ENCODE peak calls at places on chromosomes 12 and 14, in four cellular contexts. N is M059J; A is ovary; H is stimulated activated CD8-positive, alpha-beta memory T cell treated with anti-CD3 and anti-CD28 coated beads, Interleukin-7, amount 100 ng/mL, for 1 hour. S is an unnamed sample.

GRCh38 chr14:92105845-92106094 is 612 bp downstream of the ATXN3 start:
- DNase-seq in N (peak; percentile 51), A (peak; percentile 63), H (no peak), S (peak; percentile 57)

GRCh38 chr12:1911598-1912575 is 6.6 kb downstream of the CACNA2D4 start:
- DNase-seq in N (no peak), A (no peak), H (no peak), S (no peak)

GRCh38 chr14:67533754-67534085 is 630 bp downstream of the PLEKHH1 start:
- DNase-seq in N (no peak), A (no peak), H (no peak), S (no peak)

GRCh38 chr14:103801459-103801858 is 45.9 kb downstream of the PPP1R13B start:
- DNase-seq in N (peak; percentile 79), A (no peak), H (no peak), S (peak; percentile 97)

GRCh38 chr12:51323966-51324895 is at the start of gene BIN2:
- DNase-seq in N (no peak), A (no peak), H (peak; percentile 52), S (no peak)

GRCh38 chr12:116130431-116130830 is 147.1 kb downstream of the MED13L start:
- DNase-seq in N (peak; percentile 63), A (no peak), H (no peak), S (peak; percentile 44)

GRCh38 chr14:24438198-24439095 is 4.1 kb downstream of the SDR39U1 start:
- DNase-seq in N (no peak), A (no peak), H (no peak), S (no peak)

GRCh38 chr12:113333877-113334785 is 778 bp downstream of the SLC8B1 start:
- DNase-seq in N (no peak), A (no peak), H (no peak), S (no peak)

GRCh38 chr12:94762259-94762942 is 112.0 kb upstream of the TMCC3 start:
- DNase-seq in N (no peak), A (no peak), H (no peak), S (peak; percentile 36)

GRCh38 chr14:85528080-85528881 is 1.7 kb upstream of the FLRT2 start:
- DNase-seq in N (no peak), A (peak; percentile 57), H (no peak), S (peak; percentile 89)

GRCh38 chr12:93090768-93091172 is 161.7 kb upstream of the EEA1 start:
- DNase-seq in N (peak; percentile 85), A (no peak), H (no peak), S (peak; percentile 90)

GRCh38 chr12:131473721-131474709 is 236.9 kb upstream of the SFSWAP start:
- DNase-seq in N (no peak), A (no peak), H (no peak), S (no peak)

GRCh38 chr12:39441963-39442894 is 691 bp downstream of the KIF21A start:
- DNase-seq in N (peak; percentile 57), A (peak; percentile 27), H (peak; percentile 3), S (peak; percentile 54)

GRCh38 chr14:87944987-87945604 is 47.9 kb downstream of the GALC start:
- DNase-seq in N (peak; percentile 25), A (no peak), H (no peak), S (peak; percentile 60)

GRCh38 chr12:65510584-65511050 is 232.1 kb downstream of the MSRB3 start:
- DNase-seq in N (no peak), A (peak; percentile 33), H (no peak), S (no peak)

GRCh38 chr12:58727526-58727925 is 192.8 kb downstream of the LRIG3 start:
- DNase-seq in N (no peak), A (no peak), H (no peak), S (no peak)

GRCh38 chr12:131950182-131950913 is 606 bp downstream of the EP400 start:
- DNase-seq in N (peak; percentile 20), A (peak; percentile 45), H (peak; percentile 8), S (peak; percentile 48)

GRCh38 chr12:4383304-4383865 is 3.9 kb upstream of the FGF23 start:
- DNase-seq in N (no peak), A (no peak), H (no peak), S (no peak)

GRCh38 chr14:54548491-54548890 is 18.4 kb upstream of the SAMD4A start:
- DNase-seq in N (no peak), A (no peak), H (no peak), S (no peak)

GRCh38 chr12:54439521-54440255 is 20.6 kb upstream of the ITGA5 start:
- DNase-seq in N (peak; percentile 85), A (no peak), H (no peak), S (peak; percentile 85)

GRCh38 chr14:100629696-100630095 is 42.5 kb upstream of the BEGAIN start:
- DNase-seq in N (peak; percentile 86), A (no peak), H (no peak), S (no peak)

GRCh38 chr12:65508281-65509035 is 230.0 kb downstream of the MSRB3 start:
- DNase-seq in N (no peak), A (no peak), H (no peak), S (no peak)

GRCh38 chr12:117046861-117047530 is 52.2 kb downstream of the TESC start:
- DNase-seq in N (no peak), A (no peak), H (no peak), S (no peak)

GRCh38 chr12:76346798-76347420 is 1.3 kb downstream of the BBS10 start:
- DNase-seq in N (peak; percentile 73), A (no peak), H (no peak), S (peak; percentile 81)

GRCh38 chr12:111720457-111720856 is 34.6 kb downstream of the ACAD10 start:
- DNase-seq in N (no peak), A (no peak), H (no peak), S (no peak)